ENCODE peak calls at places on chromosome 11, in nine cellular contexts. V is DMS53; R is NCI-H460; L is GDM1; H is stimulated activated CD4-positive, alpha-beta T cell treated with anti-CD3 and anti-CD28 coated beads, TNF-alpha, amount 100 ng/mL, for 24 hours; I is thyroid gland; T is kidney tubule cell; Y is activated CD4-positive, CD25-positive, alpha-beta regulatory T cell treated with anti-CD3 and anti-CD28 coated beads, Interleukin-2, amount 50 U/mL, for 72 hours; S is 8988T. K is an unnamed sample.

GRCh38 chr11:9642894-9643293 is 21.0 kb upstream of the SWAP70 start:
- DNase-seq in S (no peak), R (no peak), V (no peak), L (no peak), T (no peak), H (no peak), I (no peak), Y (no peak), K (no peak)

GRCh38 chr11:3014314-3014938 is 22.3 kb upstream of the NAP1L4 start:
- DNase-seq in L (no peak), Y (peak; percentile 66), V (no peak), S (no peak), I (no peak), R (no peak), H (no peak), T (no peak), K (no peak)

GRCh38 chr11:117875397-117876048 is 935 bp downstream of the FXYD6 start:
- DNase-seq in R (no peak), I (no peak), L (no peak), H (no peak), V (peak; percentile 69), T (no peak), S (no peak), Y (peak; percentile 42), K (no peak)

GRCh38 chr11:63165710-63166310 is 21.8 kb upstream of the SLC22A24 start:
- DNase-seq in V (no peak), I (no peak), T (no peak), L (no peak), H (no peak), S (no peak), R (no peak), Y (no peak), K (no peak)

GRCh38 chr11:120186799-120187591 is 23.8 kb upstream of the OAF start:
- DNase-seq in L (no peak), I (no peak), V (no peak), T (peak; percentile 88), H (no peak), S (no peak), R (no peak), Y (peak; percentile 26), K (no peak)

GRCh38 chr11:117830674-117831351 is 6.3 kb upstream of the FXYD2 start:
- DNase-seq in T (no peak), I (no peak), S (no peak), Y (peak; percentile 29), H (no peak), R (no peak), V (peak; percentile 18), L (no peak), K (no peak)

GRCh38 chr11:32960553-32961164 is 55.0 kb upstream of the DEPDC7 start:
- DNase-seq in I (no peak), S (no peak), R (peak; percentile 34), V (peak; percentile 61), Y (no peak), T (peak; percentile 55), L (no peak), H (no peak), K (peak; percentile 77)

GRCh38 chr11:103091024-103091423 is 936 bp downstream of the DCUN1D5 start:
- DNase-seq in V (peak; percentile 47), R (no peak), Y (no peak), L (no peak), T (peak; percentile 38), I (no peak), H (no peak), S (no peak), K (peak; percentile 54)

GRCh38 chr11:13635290-13635689 is 33.2 kb upstream of the FAR1 start:
- DNase-seq in H (no peak), L (no peak), S (no peak), V (no peak), T (no peak), R (no peak), Y (no peak), I (no peak), K (no peak)

GRCh38 chr11:26286472-26287066 is 45.4 kb upstream of the ANO3 start:
- DNase-seq in S (no peak), R (peak; percentile 3), Y (no peak), L (no peak), I (peak; percentile 14), T (peak; percentile 13), H (no peak), V (peak; percentile 43), K (peak; percentile 72)

GRCh38 chr11:44226472-44226871 is 83.5 kb downstream of the ALX4 start:
- DNase-seq in I (no peak), R (no peak), V (no peak), L (no peak), T (no peak), Y (no peak), H (no peak), S (no peak), K (no peak)

GRCh38 chr11:82038151-82038550 is 695.5 kb downstream of the FAM181B start:
- DNase-seq in I (no peak), T (peak; percentile 17), Y (no peak), V (peak; percentile 54), H (no peak), R (no peak), L (no peak), S (no peak), K (peak; percentile 10)